ENCODE peak calls at places on chromosomes 5 and 9, in seven cellular contexts. G, V, K, X, W, N and C are unnamed samples.

GRCh38 chr5:63351164-63351563 is 611.1 kb downstream of the HTR1A start:
- DNase-seq in N (no peak), X (no peak), W (no peak), G (no peak), K (no peak), V (no peak), C (no peak)

GRCh38 chr5:149380466-149381121 is 1.5 kb upstream of the IL17B start:
- DNase-seq in N (no peak), W (no peak), V (no peak), X (no peak), K (peak), G (no peak), C (no peak)

GRCh38 chr9:121985792-121986494 is 107.2 kb downstream of the TTLL11 start:
- DNase-seq in V (no peak), G (no peak), W (peak), N (no peak), X (no peak), K (no peak), C (no peak)

GRCh38 chr5:130605200-130605599 is 559.9 kb downstream of the HINT1 start:
- DNase-seq in X (no peak), G (no peak), W (no peak), V (no peak), K (no peak), N (no peak), C (no peak)

GRCh38 chr9:105994970-105995369 is 300.6 kb downstream of the TMEM38B start:
- DNase-seq in W (peak), G (no peak), X (no peak), K (no peak), V (no peak), N (no peak), C (no peak)

GRCh38 chr5:138543730-138544104 is 681 bp upstream of the ETF1 start:
- DNase-seq in G (peak), X (no peak), K (no peak), N (no peak), W (no peak), V (peak), C (no peak)

GRCh38 chr5:56673171-56673570 is 142.2 kb upstream of the MAP3K1 start:
- DNase-seq in V (no peak), K (no peak), X (no peak), N (no peak), G (no peak), W (no peak), C (no peak)

GRCh38 chr5:166165600-166165999 is 2125.8 kb upstream of the WWC1 start:
- DNase-seq in X (no peak), N (no peak), K (no peak), V (peak), W (peak), G (no peak), C (no peak)

GRCh38 chr5:129771058-129771838 is 23.4 kb downstream of the MINAR2 start:
- DNase-seq in W (peak), X (peak), V (no peak), K (peak), N (peak), G (peak), C (peak)

GRCh38 chr5:120386981-120387380 is 77.1 kb upstream of the PRR16 start:
- DNase-seq in G (no peak), N (no peak), W (no peak), K (no peak), V (no peak), X (no peak), C (no peak)

GRCh38 chr9:4661165-4662095 is 664 bp upstream of the PLPP6 start:
- DNase-seq in G (peak), K (no peak), N (peak), W (no peak), V (no peak), X (no peak), C (no peak)

GRCh38 chr5:129767927-129768380 is 20.1 kb downstream of the MINAR2 start:
- DNase-seq in G (peak), N (peak), X (peak), K (peak), W (peak), V (peak), C (peak)

GRCh38 chr9:87195306-87195705 is 248.0 kb upstream of the GAS1 start:
- DNase-seq in K (no peak), N (no peak), X (no peak), G (peak), V (no peak), W (no peak), C (no peak)